ENCODE peak calls at places on chromosomes 6 and 20, in six cellular contexts. F is NCI-H774, W is NCI-H1694, Q is omental fat pad, Z is skeletal muscle cell, C is GM12891. Y is an unnamed sample.

GRCh38 chr6:46706464-46706863 is 18.8 kb downstream of the TDRD6 start:
- DNase-seq in F (no peak), W (no peak), Q (no peak), Z (no peak), C (no peak), Y (no peak)

GRCh38 chr6:32271427-32271826 is 47.6 kb upstream of the NOTCH4 start:
- DNase-seq in F (no peak), W (no peak), Q (no peak), Z (no peak), C (no peak), Y (no peak)

GRCh38 chr6:1336246-1336843 is 24.4 kb downstream of the FOXQ1 start:
- DNase-seq in F (no peak), W (no peak), Q (no peak), Z (no peak), C (no peak), Y (no peak)

GRCh38 chr6:119076966-119077642 is 1.4 kb downstream of the FAM184A start:
- DNase-seq in F (no peak), W (no peak), Q (no peak), Z (no peak), C (no peak), Y (no peak)

GRCh38 chr6:6840831-6841263 is 252.3 kb downstream of the LY86 start:
- DNase-seq in F (no peak), W (no peak), Q (no peak), Z (no peak), C (no peak), Y (no peak)

GRCh38 chr6:30207619-30208295 is 5.4 kb downstream of the TRIM26 start:
- DNase-seq in F (no peak), W (no peak), Q (no peak), Z (no peak), C (no peak), Y (no peak)

GRCh38 chr20:58907481-58908137 is 55.1 kb downstream of the GNAS start:
- DNase-seq in F (peak), W (peak), Q (peak), Z (peak), C (peak), Y (peak)

GRCh38 chr20:20277772-20278382 is 90.0 kb upstream of the INSM1 start:
- DNase-seq in F (no peak), W (no peak), Q (no peak), Z (no peak), C (no peak), Y (no peak)